ENCODE peak calls at places on chromosome 21, in nine cellular contexts. P is lung; O is heart left ventricle; Q is tibial nerve; C is H1; Z is fibroblast of lung; D is CD8-positive, alpha-beta memory T cell; X is adipocyte; G is psoas muscle. H is an unnamed sample.

GRCh38 chr21:40719615-40720014 is 127.3 kb downstream of the DSCAM start:
- DNase-seq in Z (no peak), Q (no peak), O (no peak), C (no peak), X (no peak), D (no peak), G (no peak), P (no peak), H (no peak)

GRCh38 chr21:38448619-38449186 is 49.6 kb downstream of the ERG start:
- DNase-seq in Z (no peak), Q (no peak), X (peak; percentile 66), O (no peak), G (no peak), C (no peak), P (no peak), D (no peak), H (no peak)

GRCh38 chr21:35027558-35028450 is 21.3 kb downstream of the RUNX1 start:
- DNase-seq in C (no peak), X (no peak), D (no peak), O (no peak), G (no peak), P (no peak), Q (no peak), Z (no peak), H (no peak)

GRCh38 chr21:17455451-17455850 is 57.4 kb upstream of the CXADR start:
- DNase-seq in O (no peak), D (no peak), X (no peak), C (no peak), Z (no peak), P (no peak), G (no peak), Q (no peak), H (no peak)

GRCh38 chr21:43193651-43194302 is 25.0 kb downstream of the CRYAA start:
- DNase-seq in G (peak; percentile 82), Q (peak; percentile 17), C (no peak), D (no peak), X (peak; percentile 53), Z (peak; percentile 87), O (peak; percentile 59), P (no peak), H (peak; percentile 62)

GRCh38 chr21:33963848-33964555 is 48.4 kb upstream of the ATP5PO start:
- DNase-seq in Z (no peak), D (no peak), X (no peak), C (peak; percentile 13), P (no peak), Q (no peak), G (no peak), O (no peak), H (no peak)

GRCh38 chr21:43921602-43921978 is 56.6 kb downstream of the AGPAT3 start:
- DNase-seq in D (no peak), Q (no peak), O (no peak), P (no peak), X (no peak), Z (no peak), C (no peak), G (no peak), H (no peak)

GRCh38 chr21:25834376-25834775 is 99.6 kb downstream of the GABPA start:
- DNase-seq in P (no peak), Q (no peak), C (no peak), G (no peak), X (no peak), D (no peak), Z (peak; percentile 35), O (no peak), H (no peak)

GRCh38 chr21:39633770-39634181 is 21.0 kb downstream of the B3GALT5 start:
- DNase-seq in O (no peak), P (no peak), X (peak; percentile 94), G (no peak), C (no peak), D (no peak), Q (no peak), Z (peak; percentile 99), H (no peak)

GRCh38 chr21:27423073-27423472 is 456.2 kb upstream of the ADAMTS5 start:
- DNase-seq in D (no peak), Q (peak; percentile 68), X (peak; percentile 87), O (peak; percentile 50), Z (peak; percentile 84), P (peak; percentile 36), C (no peak), G (peak; percentile 69), H (peak; percentile 51)

GRCh38 chr21:29499734-29500343 is 201.1 kb downstream of the BACH1 start:
- DNase-seq in O (no peak), G (no peak), D (no peak), Z (peak; percentile 13), X (peak; percentile 44), Q (no peak), C (peak; percentile 78), P (no peak), H (no peak)

GRCh38 chr21:28738882-28739281 is 253.8 kb downstream of the LTN1 start:
- DNase-seq in G (no peak), O (no peak), P (no peak), D (no peak), C (no peak), Q (no peak), Z (no peak), X (no peak), H (no peak)

GRCh38 chr21:45180289-45180599 is 105.9 kb downstream of the ADARB1 start:
- DNase-seq in Q (no peak), P (no peak), Z (no peak), O (no peak), D (no peak), X (no peak), G (no peak), C (no peak), H (no peak)

GRCh38 chr21:45179568-45180288 is 105.3 kb downstream of the ADARB1 start:
- DNase-seq in C (no peak), Q (no peak), D (no peak), X (no peak), G (no peak), Z (no peak), P (no peak), O (no peak), H (no peak)

GRCh38 chr21:45183852-45184251 is 103.8 kb downstream of the POFUT2 start:
- DNase-seq in X (no peak), C (no peak), Z (no peak), Q (no peak), G (no peak), P (no peak), D (no peak), O (no peak), H (no peak)

GRCh38 chr21:45184869-45185268 is 102.8 kb downstream of the POFUT2 start:
- DNase-seq in P (no peak), C (no peak), D (no peak), Q (no peak), G (no peak), O (no peak), X (no peak), Z (no peak), H (no peak)

GRCh38 chr21:45182958-45183357 is 104.7 kb downstream of the POFUT2 start:
- DNase-seq in C (no peak), Z (no peak), Q (no peak), G (no peak), X (no peak), O (no peak), D (no peak), P (no peak), H (no peak)
- H3K36me3 ChIP-seq in C (no peaks in the 10 kb centered on the region), Z (peaks cover 4% of the 10 kb centered on the region), Q (no peaks in the 10 kb centered on the region), G (peaks cover 5% of the 10 kb centered on the region), X (peaks cover 85% of the 10 kb centered on the region), O (peaks cover 90% of the 10 kb centered on the region), D (peaks cover 31% of the 10 kb centered on the region), P (peaks cover 22% of the 10 kb centered on the region), H (peaks cover 32% of the 10 kb centered on the region)

DNA sequence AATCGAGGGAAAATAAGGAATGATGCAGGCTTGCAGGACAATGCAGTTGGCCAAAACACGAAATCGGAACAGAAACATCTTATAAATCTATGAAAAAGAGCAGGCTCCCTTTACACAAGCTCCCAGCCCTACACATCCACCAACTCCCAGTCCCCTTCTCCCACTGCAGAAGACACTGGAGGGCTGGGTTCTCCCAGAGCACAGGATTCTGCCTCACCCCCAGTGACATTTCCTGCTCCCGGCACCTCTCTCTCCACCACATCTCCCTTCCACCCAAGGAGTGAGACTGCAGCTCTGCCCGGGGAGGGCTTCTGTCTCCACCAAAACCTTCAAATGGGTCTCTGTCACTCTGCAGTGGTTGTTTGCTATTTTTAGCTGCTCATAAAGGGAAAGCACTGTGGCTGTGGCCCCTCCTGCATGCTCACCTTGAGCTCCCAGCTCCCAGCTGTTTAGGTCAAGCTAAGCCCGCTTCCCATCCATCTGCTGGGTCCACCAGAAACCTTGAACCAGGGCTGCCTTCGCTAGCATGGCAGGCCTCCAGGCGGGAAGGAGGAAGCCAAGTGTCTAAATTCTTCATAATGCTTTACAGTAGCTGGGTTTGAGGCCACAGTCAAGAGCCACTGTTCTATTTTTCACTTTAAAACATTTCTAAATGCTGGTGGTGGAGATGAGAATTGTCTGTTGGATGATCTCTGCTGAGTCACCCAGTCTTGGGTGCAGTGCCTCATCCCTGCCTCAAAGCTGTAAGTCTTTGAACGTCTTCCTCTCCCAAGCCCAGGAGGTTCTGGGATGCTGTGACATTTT is 3.3 kb upstream of the C2CD2 start:
- DNase-seq in G (no peak), C (no peak), X (peak; percentile 68), P (no peak), D (no peak), O (no peak), Q (no peak), Z (peak; percentile 83), H (no peak)
- H3K4me3 ChIP-seq in G (no peak overlapping the region), C (no peak overlapping the region), X (no peak overlapping the region), P (no peak overlapping the region), D (no peak overlapping the region), O (no peak overlapping the region), Q (no peak overlapping the region), Z (no peak overlapping the region), H (no peak overlapping the region)

GRCh38 chr21:15751561-15751960 is 21.8 kb downstream of the USP25 start:
- DNase-seq in D (no peak), Z (no peak), C (no peak), P (no peak), Q (no peak), G (no peak), X (peak; percentile 65), O (no peak), H (no peak)

GRCh38 chr21:15751037-15751436 is 21.3 kb downstream of the USP25 start:
- DNase-seq in D (no peak), O (no peak), Q (no peak), P (no peak), X (no peak), C (no peak), G (no peak), Z (no peak), H (no peak)

GRCh38 chr21:15749045-15749867 is 19.5 kb downstream of the USP25 start:
- DNase-seq in P (no peak), G (no peak), C (no peak), D (no peak), Q (no peak), X (peak; percentile 31), O (no peak), Z (peak; percentile 8), H (no peak)

GRCh38 chr21:15752763-15753407 is 23.1 kb downstream of the USP25 start:
- DNase-seq in Z (no peak), O (no peak), X (no peak), Q (no peak), P (no peak), D (no peak), G (no peak), C (peak; percentile 86), H (no peak)

GRCh38 chr21:15749868-15750174 is 20.0 kb downstream of the USP25 start:
- DNase-seq in D (no peak), G (no peak), C (no peak), P (no peak), Q (no peak), Z (peak; percentile 50), O (no peak), X (no peak), H (no peak)
- H3K4me1 ChIP-seq in D (peaks cover 66% of the 10 kb centered on the region), G (peaks cover 64% of the 10 kb centered on the region), C (peaks cover 18% of the 10 kb centered on the region), P (peaks cover 28% of the 10 kb centered on the region), Q (peaks cover 15% of the 10 kb centered on the region), Z (no peaks in the 10 kb centered on the region), O (peaks cover 3% of the 10 kb centered on the region), X (peaks cover 33% of the 10 kb centered on the region), H (peaks cover 29% of the 10 kb centered on the region)

GRCh38 chr21:36411301-36411700 is 26.1 kb downstream of the CHAF1B start:
- DNase-seq in G (peak; percentile 25), C (no peak), O (no peak), Q (no peak), X (no peak), D (no peak), P (no peak), Z (no peak), H (no peak)
- H3K36me3 ChIP-seq in G (no peaks in the 10 kb centered on the region), C (peaks cover 15% of the 10 kb centered on the region), O (peaks cover 2% of the 10 kb centered on the region), Q (no peaks in the 10 kb centered on the region), X (no peaks in the 10 kb centered on the region), D (no peaks in the 10 kb centered on the region), P (peaks cover 10% of the 10 kb centered on the region), Z (peaks cover 3% of the 10 kb centered on the region), H (no peaks in the 10 kb centered on the region)

H was measured in heart right ventricle.